ENCODE peak calls at places on chromosome 14, in ten cellular contexts. G, E, T, W, H, I, F, X, J and D are unnamed samples.

GRCh38 chr14:35400707-35401421 is 3.7 kb downstream of the NFKBIA start:
- DNase-seq in G (no peak), E (no peak), T (no peak), W (no peak), H (no peak), I (no peak), F (no peak), X (no peak), J (peak; percentile 64), D (no peak)

GRCh38 chr14:64550539-64551333 is 975 bp downstream of the PPP1R36 start:
- DNase-seq in G (no peak), E (no peak), T (no peak), W (no peak), H (no peak), I (peak; percentile 23), F (no peak), X (no peak), J (no peak), D (no peak)

GRCh38 chr14:105894978-105895881 is 368.8 kb downstream of the TMEM121 start:
- DNase-seq in G (no peak), E (no peak), T (no peak), W (no peak), H (peak; percentile 30), I (no peak), F (no peak), X (no peak), J (no peak), D (peak; percentile 2)

GRCh38 chr14:61253064-61253753 is 27.9 kb downstream of the TMEM30B start:
- DNase-seq in G (no peak), E (no peak), T (no peak), W (no peak), H (no peak), I (no peak), F (no peak), X (no peak), J (no peak), D (no peak)

GRCh38 chr14:22973217-22974032 is 8.9 kb downstream of the AJUBA start:
- DNase-seq in G (peak; percentile 61), E (peak; percentile 63), T (peak; percentile 61), W (peak; percentile 64), H (no peak), I (peak; percentile 53), F (no peak), X (no peak), J (peak; percentile 65), D (no peak)

GRCh38 chr14:74861734-74862090 is 14.2 kb downstream of the PROX2 start:
- DNase-seq in G (no peak), E (no peak), T (no peak), W (no peak), H (no peak), I (no peak), F (no peak), X (no peak), J (no peak), D (no peak)

GRCh38 chr14:52402812-52403526 is 88.9 kb downstream of the PTGER2 start:
- DNase-seq in G (no peak), E (no peak), T (no peak), W (no peak), H (no peak), I (no peak), F (no peak), X (no peak), J (peak; percentile 58), D (no peak)

GRCh38 chr14:50061664-50062437 is 54.5 kb downstream of the VCPKMT start:
- DNase-seq in G (no peak), E (no peak), T (peak; percentile 36), W (peak; percentile 38), H (no peak), I (no peak), F (no peak), X (no peak), J (peak; percentile 40), D (no peak)

GRCh38 chr14:101449114-101449513 is 112.2 kb upstream of the DIO3 start:
- DNase-seq in G (no peak), E (no peak), T (no peak), W (no peak), H (no peak), I (no peak), F (no peak), X (no peak), J (no peak), D (no peak)

GRCh38 chr14:21001218-21001617 is 2.1 kb downstream of the SLC39A2 start:
- DNase-seq in G (no peak), E (no peak), T (no peak), W (peak; percentile 35), H (no peak), I (no peak), F (no peak), X (no peak), J (no peak), D (no peak)

GRCh38 chr14:102523200-102524025 is 13.8 kb upstream of the ANKRD9 start:
- DNase-seq in G (no peak), E (no peak), T (no peak), W (no peak), H (no peak), I (no peak), F (no peak), X (no peak), J (no peak), D (no peak)

GRCh38 chr14:33081259-33081658 is 142.6 kb downstream of the NPAS3 start:
- DNase-seq in G (no peak), E (no peak), T (no peak), W (peak; percentile 59), H (no peak), I (no peak), F (no peak), X (no peak), J (no peak), D (no peak)

GRCh38 chr14:76917158-76917596 is 91.0 kb downstream of the LRRC74A start:
- DNase-seq in G (peak; percentile 75), E (peak; percentile 89), T (peak; percentile 61), W (peak; percentile 71), H (no peak), I (no peak), F (no peak), X (no peak), J (peak; percentile 80), D (peak; percentile 66)

GRCh38 chr14:75042040-75042439 is 9.2 kb downstream of the MLH3 start:
- DNase-seq in G (no peak), E (no peak), T (no peak), W (no peak), H (no peak), I (no peak), F (no peak), X (no peak), J (no peak), D (no peak)

GRCh38 chr14:34424488-34424887 is 37.6 kb downstream of the SPTSSA start:
- DNase-seq in G (no peak), E (no peak), T (no peak), W (no peak), H (no peak), I (no peak), F (no peak), X (no peak), J (no peak), D (no peak)

GRCh38 chr14:80681651-80682050 is 259.9 kb downstream of the CEP128 start:
- DNase-seq in G (no peak), E (no peak), T (no peak), W (no peak), H (no peak), I (no peak), F (no peak), X (no peak), J (peak; percentile 37), D (no peak)

GRCh38 chr14:94640721-94641631 is 28.8 kb downstream of the SERPINA3 start:
- DNase-seq in G (no peak), E (no peak), T (no peak), W (no peak), H (no peak), I (no peak), F (no peak), X (no peak), J (no peak), D (no peak)

GRCh38 chr14:24297190-24297964 is 2.2 kb downstream of the DHRS1 start:
- DNase-seq in G (no peak), E (peak; percentile 62), T (no peak), W (peak; percentile 43), H (no peak), I (no peak), F (no peak), X (no peak), J (peak; percentile 22), D (no peak)